ENCODE peak calls at places on chromosomes 13 and 19, in seven cellular contexts. G, F, B, C, I, E and L are unnamed samples.

GRCh38 chr13:100540621-100541020 is 48.0 kb downstream of the GGACT start:
- DNase-seq in I (no peak), G (no peak), E (no peak), B (no peak), F (no peak), C (no peak), L (no peak)

GRCh38 chr19:16542894-16543498 is 759 bp upstream of the CHERP start:
- DNase-seq in F (no peak), I (no peak), E (no peak), C (no peak), G (no peak), B (no peak), L (no peak)

GRCh38 chr19:8370176-8371010 is 6.4 kb downstream of the ANGPTL4 start:
- DNase-seq in E (no peak), F (no peak), C (no peak), G (no peak), B (no peak), I (no peak), L (no peak)

GRCh38 chr19:42529248-42529764 is 1.0 kb upstream of the CEACAM1 start:
- DNase-seq in I (peak; percentile 7), F (peak; percentile 62), B (peak; percentile 53), C (peak; percentile 38), G (peak; percentile 37), E (peak; percentile 75), L (no peak)

GRCh38 chr13:40786568-40786996 is 2.8 kb upstream of the SLC25A15 start:
- DNase-seq in I (no peak), B (no peak), F (no peak), E (no peak), C (no peak), G (no peak), L (no peak)

GRCh38 chr19:12939292-12939606 is 840 bp downstream of the CALR start:
- DNase-seq in B (no peak), E (no peak), I (no peak), F (no peak), C (no peak), G (peak; percentile 36), L (no peak)

GRCh38 chr13:73932091-73932490 is 202.1 kb downstream of the KLF12 start:
- DNase-seq in E (no peak), F (no peak), C (no peak), B (no peak), G (no peak), I (no peak), L (no peak)

GRCh38 chr13:28805193-28805819 is 14.8 kb upstream of the MTUS2 start:
- DNase-seq in G (no peak), F (peak; percentile 36), E (peak; percentile 59), C (no peak), B (no peak), I (peak; percentile 4), L (no peak)

GRCh38 chr13:52850396-52851152 is 2.1 kb upstream of the PCDH8 start:
- DNase-seq in E (peak; percentile 91), C (peak; percentile 73), B (no peak), F (peak; percentile 41), G (peak; percentile 56), I (no peak), L (peak; percentile 20)

GRCh38 chr19:40908981-40909380 is 26.9 kb upstream of the CYP2A7 start:
- DNase-seq in I (no peak), E (peak; percentile 50), C (no peak), F (peak; percentile 25), B (no peak), G (no peak), L (no peak)

GRCh38 chr13:108120332-108120731 is 95.0 kb downstream of the LIG4 start:
- DNase-seq in I (peak; percentile 81), C (no peak), B (no peak), E (no peak), G (no peak), F (no peak), L (no peak)

GRCh38 chr13:38897521-38897920 is 93.1 kb downstream of the STOML3 start:
- DNase-seq in B (no peak), G (no peak), C (no peak), F (no peak), I (no peak), E (no peak), L (no peak)

GRCh38 chr13:113589961-113590339 is 5.4 kb downstream of the TFDP1 start:
- DNase-seq in G (peak; percentile 6), B (no peak), E (no peak), C (no peak), F (no peak), I (no peak), L (no peak)

GRCh38 chr13:50179977-50180376 is 164.7 kb downstream of the KCNRG start:
- DNase-seq in G (no peak), B (no peak), I (no peak), C (no peak), E (no peak), F (no peak), L (no peak)

GRCh38 chr13:43544011-43544410 is 242.8 kb downstream of the ENOX1 start:
- DNase-seq in B (no peak), C (no peak), E (no peak), F (no peak), G (peak; percentile 58), I (no peak), L (no peak)

GRCh38 chr13:110957181-110957884 is 42.5 kb upstream of the ANKRD10 start:
- DNase-seq in C (no peak), B (no peak), I (no peak), F (no peak), E (peak; percentile 31), G (no peak), L (no peak)

GRCh38 chr13:46804391-46804815 is 7.4 kb upstream of the ESD start:
- DNase-seq in B (no peak), I (no peak), F (no peak), E (no peak), G (no peak), C (no peak), L (no peak)

GRCh38 chr13:113059891-113060290 is 45.7 kb upstream of the F7 start:
- DNase-seq in G (no peak), E (no peak), I (no peak), B (no peak), C (no peak), F (no peak), L (no peak)

GRCh38 chr19:19386373-19386869 is 19.1 kb upstream of the GATAD2A start:
- DNase-seq in I (no peak), E (no peak), C (no peak), F (no peak), G (no peak), B (peak; percentile 21), L (no peak)

GRCh38 chr19:57192064-57192395 is 730 bp downstream of the ZNF264 start:
- DNase-seq in B (no peak), E (no peak), F (no peak), G (no peak), I (no peak), C (no peak), L (no peak)

GRCh38 chr19:8208119-8208709 is 956 bp upstream of the CERS4 start:
- DNase-seq in G (peak; percentile 34), F (no peak), E (no peak), I (no peak), C (peak; percentile 42), B (no peak), L (no peak)

GRCh38 chr19:10811391-10812111 is 24.5 kb downstream of the TMED1 start:
- DNase-seq in F (no peak), I (no peak), G (no peak), B (no peak), E (no peak), C (no peak), L (no peak)

GRCh38 chr19:7590256-7590655 is 5.4 kb upstream of the CAMSAP3 start:
- DNase-seq in F (no peak), E (no peak), G (no peak), C (no peak), I (no peak), B (no peak), L (no peak)